ENCODE peak calls at places on chromosomes 5 and 9, in seven cellular contexts. D is HuH-7.5, E is NCI-H774, Y is M059J, U is OCI-LY7, V is Ammon's horn, N is HFFc6. Z is an unnamed sample.

GRCh38 chr5:84373506-84373905 is 11.2 kb downstream of the EDIL3 start:
- DNase-seq in D (no peak), E (no peak), Y (no peak), U (no peak), V (no peak), N (no peak), Z (no peak)

GRCh38 chr5:133847886-133848285 is 120.5 kb downstream of the C5orf15 start:
- DNase-seq in D (no peak), E (no peak), Y (no peak), U (no peak), V (no peak), N (no peak), Z (no peak)

GRCh38 chr5:21219255-21219654 is 1231.3 kb upstream of the CDH18 start:
- DNase-seq in D (no peak), E (no peak), Y (peak), U (no peak), V (no peak), N (no peak), Z (no peak)

GRCh38 chr5:144191998-144192397 is 21.3 kb downstream of the KCTD16 start:
- DNase-seq in D (no peak), E (peak), Y (peak), U (peak), V (peak), N (peak), Z (peak)

GRCh38 chr9:107190031-107190935 is 92.8 kb upstream of the RAD23B start:
- DNase-seq in D (no peak), E (no peak), Y (peak), U (no peak), V (no peak), N (peak), Z (no peak)

GRCh38 chr5:143576721-143577484 is 173.4 kb upstream of the NR3C1 start:
- DNase-seq in D (no peak), E (no peak), Y (peak), U (no peak), V (no peak), N (peak), Z (no peak)

GRCh38 chr5:58046371-58046770 is 413.5 kb downstream of the PLK2 start:
- DNase-seq in D (no peak), E (no peak), Y (no peak), U (no peak), V (no peak), N (no peak), Z (no peak)

GRCh38 chr5:155460501-155460931 is 447.0 kb downstream of the KIF4B start:
- DNase-seq in D (peak), E (peak), Y (no peak), U (no peak), V (no peak), N (no peak), Z (no peak)

GRCh38 chr5:88727705-88728313 is 155.2 kb downstream of the MEF2C start:
- DNase-seq in D (no peak), E (peak), Y (peak), U (peak), V (no peak), N (peak), Z (peak)

GRCh38 chr9:129435272-129435671 is 185.6 kb downstream of the C9orf50 start:
- DNase-seq in D (no peak), E (no peak), Y (no peak), U (no peak), V (no peak), N (no peak), Z (no peak)

GRCh38 chr9:81546498-81546897 is 142.8 kb downstream of the TLE1 start:
- DNase-seq in D (no peak), E (no peak), Y (no peak), U (no peak), V (no peak), N (no peak), Z (no peak)

GRCh38 chr9:95406114-95406513 is 88.6 kb upstream of the FANCC start:
- DNase-seq in D (no peak), E (no peak), Y (no peak), U (no peak), V (no peak), N (no peak), Z (no peak)

GRCh38 chr5:83430130-83431010 is 41.2 kb upstream of the VCAN start:
- DNase-seq in D (peak), E (no peak), Y (peak), U (peak), V (peak), N (peak), Z (peak)

GRCh38 chr5:143501176-143501840 is 97.8 kb upstream of the NR3C1 start:
- DNase-seq in D (no peak), E (no peak), Y (no peak), U (no peak), V (no peak), N (peak), Z (no peak)

GRCh38 chr5:76403713-76403962 is 553 bp downstream of the IQGAP2 start:
- DNase-seq in D (no peak), E (no peak), Y (no peak), U (no peak), V (no peak), N (no peak), Z (no peak)

GRCh38 chr9:83778164-83778563 is 39.4 kb downstream of the GKAP1 start:
- DNase-seq in D (no peak), E (no peak), Y (no peak), U (no peak), V (no peak), N (no peak), Z (no peak)

GRCh38 chr9:83304686-83305085 is 233.5 kb downstream of the FRMD3 start:
- DNase-seq in D (no peak), E (no peak), Y (peak), U (no peak), V (peak), N (no peak), Z (no peak)

GRCh38 chr9:73156593-73157187 is 5.0 kb downstream of the ANXA1 start:
- DNase-seq in D (no peak), E (no peak), Y (peak), U (no peak), V (no peak), N (no peak), Z (no peak)

GRCh38 chr9:21334969-21335632 is at the start of gene KLHL9:
- DNase-seq in D (peak), E (peak), Y (peak), U (peak), V (peak), N (peak), Z (peak)

GRCh38 chr9:136047076-136047774 is 47.9 kb downstream of the NACC2 start:
- DNase-seq in D (no peak), E (no peak), Y (no peak), U (no peak), V (no peak), N (no peak), Z (no peak)

GRCh38 chr5:43981556-43981955 is 378.6 kb downstream of the NNT start:
- DNase-seq in D (no peak), E (no peak), Y (no peak), U (no peak), V (no peak), N (no peak), Z (no peak)

GRCh38 chr5:82312373-82312856 is 34.3 kb upstream of the RPS23 start:
- DNase-seq in D (peak), E (no peak), Y (peak), U (peak), V (peak), N (peak), Z (peak)

GRCh38 chr5:75992677-75993582 is 90.3 kb upstream of the SV2C start:
- DNase-seq in D (no peak), E (no peak), Y (no peak), U (no peak), V (no peak), N (no peak), Z (no peak)

GRCh38 chr5:143641549-143641955 is 170.4 kb upstream of the HMHB1 start:
- DNase-seq in D (no peak), E (no peak), Y (peak), U (no peak), V (no peak), N (no peak), Z (no peak)

GRCh38 chr5:96075579-96076289 is 114.1 kb upstream of the ELL2 start:
- DNase-seq in D (no peak), E (no peak), Y (no peak), U (no peak), V (no peak), N (no peak), Z (no peak)

GRCh38 chr5:53430618-53431252 is 49.7 kb upstream of the FST start:
- DNase-seq in D (peak), E (no peak), Y (peak), U (peak), V (peak), N (peak), Z (peak)

GRCh38 chr9:129125478-129125877 is 14.3 kb downstream of the PTPA start:
- DNase-seq in D (no peak), E (no peak), Y (peak), U (no peak), V (no peak), N (peak), Z (no peak)

GRCh38 chr5:128228506-128228905 is 144.9 kb downstream of the SLC12A2 start:
- DNase-seq in D (no peak), E (no peak), Y (peak), U (no peak), V (no peak), N (peak), Z (no peak)

GRCh38 chr5:18052569-18052968 is 418.3 kb downstream of the TAF11L14 start:
- DNase-seq in D (no peak), E (no peak), Y (no peak), U (no peak), V (no peak), N (no peak), Z (no peak)

GRCh38 chr9:136090060-136090735 is 4.9 kb downstream of the NACC2 start:
- DNase-seq in D (no peak), E (no peak), Y (no peak), U (no peak), V (no peak), N (no peak), Z (no peak)

GRCh38 chr5:38537502-38537901 is 18.9 kb downstream of the LIFR start:
- DNase-seq in D (no peak), E (no peak), Y (no peak), U (no peak), V (no peak), N (no peak), Z (no peak)

GRCh38 chr9:17222932-17223331 is 88.1 kb downstream of the CNTLN start:
- DNase-seq in D (no peak), E (no peak), Y (no peak), U (no peak), V (no peak), N (no peak), Z (no peak)

GRCh38 chr9:86126998-86127972 is 27.9 kb upstream of the GOLM1 start:
- DNase-seq in D (peak), E (peak), Y (peak), U (no peak), V (peak), N (peak), Z (no peak)

GRCh38 chr9:995776-996175 is 19.3 kb downstream of the DMRT3 start:
- DNase-seq in D (no peak), E (no peak), Y (peak), U (no peak), V (no peak), N (peak), Z (no peak)

GRCh38 chr5:14086261-14086660 is 56.9 kb upstream of the TRIO start:
- DNase-seq in D (no peak), E (no peak), Y (no peak), U (no peak), V (no peak), N (no peak), Z (no peak)

GRCh38 chr5:72178910-72179815 is 71.9 kb downstream of the MAP1B start:
- DNase-seq in D (no peak), E (no peak), Y (peak), U (no peak), V (peak), N (peak), Z (no peak)

GRCh38 chr5:168598639-168599038 is 19.5 kb upstream of the PANK3 start:
- DNase-seq in D (no peak), E (no peak), Y (no peak), U (no peak), V (no peak), N (no peak), Z (no peak)

GRCh38 chr9:100277166-100277979 is 75.4 kb downstream of the TEX10 start:
- DNase-seq in D (no peak), E (no peak), Y (peak), U (no peak), V (no peak), N (peak), Z (no peak)

GRCh38 chr5:155728857-155729683 is 597.9 kb upstream of the SGCD start:
- DNase-seq in D (no peak), E (no peak), Y (no peak), U (no peak), V (peak), N (no peak), Z (no peak)

GRCh38 chr5:178129296-178129695 is 1.5 kb upstream of the RMND5B start:
- DNase-seq in D (no peak), E (no peak), Y (no peak), U (no peak), V (no peak), N (no peak), Z (no peak)